ENCODE peak calls at places on chromosomes 12 and 14, in five cellular contexts. Q is cardiac fibroblast, V is ovary, L is GM13977, E is AG09319. J is an unnamed sample.

GRCh38 chr14:76350671-76351070 is 25.3 kb upstream of the ESRRB start:
- DNase-seq in V (no peak), L (no peak), E (no peak), Q (no peak), J (no peak)

GRCh38 chr14:74611672-74612345 is at the start of gene LTBP2:
- DNase-seq in Q (peak; percentile 71), V (peak; percentile 49), L (no peak), E (no peak), J (peak; percentile 50)

GRCh38 chr12:45681469-45681868 is 48.0 kb upstream of the ARID2 start:
- DNase-seq in V (no peak), E (no peak), L (no peak), Q (peak; percentile 24), J (no peak)

GRCh38 chr14:81471062-81471461 is 62.6 kb downstream of the SEL1L start:
- DNase-seq in L (no peak), V (no peak), Q (no peak), E (no peak), J (no peak)

GRCh38 chr12:119803391-119803791 is 73.7 kb downstream of the CIT start:
- DNase-seq in Q (peak; percentile 11), L (no peak), E (peak; percentile 42), V (no peak), J (peak; percentile 47)

GRCh38 chr12:111584959-111585358 is 14.2 kb downstream of the ATXN2 start:
- DNase-seq in L (no peak), V (no peak), Q (peak; percentile 29), E (no peak), J (no peak)

GRCh38 chr12:6469609-6470374 is 685 bp downstream of the VAMP1 start:
- DNase-seq in E (no peak), V (no peak), L (no peak), Q (no peak), J (no peak)

GRCh38 chr12:34597548-34598351 is 575.5 kb downstream of the ALG10 start:
- DNase-seq in E (no peak), L (peak; percentile 0), V (no peak), Q (no peak), J (no peak)

GRCh38 chr14:44803239-44803905 is 158.4 kb downstream of the KLHL28 start:
- DNase-seq in V (no peak), E (peak; percentile 10), Q (peak; percentile 81), L (peak; percentile 43), J (no peak)

GRCh38 chr12:27431185-27431584 is 15.4 kb upstream of the SMCO2 start:
- DNase-seq in L (no peak), V (no peak), Q (no peak), E (no peak), J (no peak)

GRCh38 chr12:112096667-112097066 is 11.9 kb downstream of the NAA25 start:
- DNase-seq in Q (peak; percentile 84), L (no peak), E (no peak), V (no peak), J (no peak)

GRCh38 chr12:28258998-28259397 is 68.7 kb downstream of the CCDC91 start:
- DNase-seq in V (no peak), E (no peak), Q (peak; percentile 34), L (no peak), J (no peak)

GRCh38 chr14:74572829-74573360 is 39.1 kb downstream of the LTBP2 start:
- DNase-seq in E (no peak), L (no peak), Q (no peak), V (peak; percentile 26), J (no peak)

GRCh38 chr12:40828593-40828990 is 136.4 kb downstream of the CNTN1 start:
- DNase-seq in V (no peak), Q (no peak), L (no peak), E (no peak), J (no peak)

GRCh38 chr12:11731455-11731854 is 82.0 kb downstream of the ETV6 start:
- DNase-seq in E (no peak), Q (peak; percentile 81), V (no peak), L (no peak), J (no peak)

GRCh38 chr14:75452900-75453816 is 25.3 kb downstream of the JDP2 start:
- DNase-seq in L (no peak), V (peak; percentile 90), Q (peak; percentile 77), E (peak; percentile 80), J (peak; percentile 74)

GRCh38 chr14:101761881-101762529 is 496 bp downstream of the PPP2R5C start:
- DNase-seq in V (peak; percentile 69), L (peak; percentile 71), Q (no peak), E (no peak), J (no peak)

GRCh38 chr12:108551556-108551955 is 9.4 kb downstream of the SART3 start:
- DNase-seq in Q (peak; percentile 45), L (no peak), E (peak; percentile 36), V (no peak), J (no peak)

GRCh38 chr12:20946732-20947131 is 136.2 kb downstream of the SLCO1B3 start:
- DNase-seq in L (peak; percentile 2), E (no peak), Q (peak; percentile 54), V (no peak), J (peak; percentile 49)

GRCh38 chr12:7176595-7176994 is 12.9 kb upstream of the PEX5 start:
- DNase-seq in L (no peak), E (no peak), Q (no peak), V (no peak), J (no peak)

GRCh38 chr14:103880986-103881926 is 33.9 kb upstream of the PPP1R13B start:
- DNase-seq in Q (no peak), E (no peak), L (no peak), V (peak; percentile 47), J (no peak)

GRCh38 chr14:70563869-70564268 is 29.1 kb upstream of the ADAM20 start:
- DNase-seq in V (no peak), L (no peak), E (no peak), Q (no peak), J (no peak)

GRCh38 chr12:102669056-102669455 is 188.7 kb upstream of the IGF1 start:
- DNase-seq in L (no peak), V (no peak), E (peak; percentile 74), Q (no peak), J (no peak)

GRCh38 chr14:39382463-39382862 is 49.8 kb downstream of the FBXO33 start:
- DNase-seq in E (no peak), L (no peak), V (no peak), Q (no peak), J (no peak)

GRCh38 chr14:22210906-22211305 is 378.1 kb downstream of the DAD1 start:
- DNase-seq in L (no peak), V (no peak), Q (no peak), E (no peak), J (no peak)

GRCh38 chr12:92002195-92002649 is 143.4 kb downstream of the BTG1 start:
- DNase-seq in V (no peak), Q (no peak), L (no peak), E (no peak), J (no peak)

GRCh38 chr12:72282721-72283120 is 10.6 kb downstream of the TRHDE start:
- DNase-seq in Q (peak; percentile 34), L (no peak), V (no peak), E (no peak), J (no peak)

GRCh38 chr14:99271951-99272668 is at the start of gene BCL11B:
- DNase-seq in E (peak; percentile 19), V (peak; percentile 35), L (peak; percentile 86), Q (peak; percentile 74), J (peak; percentile 73)

GRCh38 chr12:106769546-106769945 is 4.9 kb upstream of the RIC8B start:
- DNase-seq in E (no peak), L (no peak), Q (no peak), V (no peak), J (no peak)

GRCh38 chr12:23484238-23484637 is 465.2 kb downstream of the SOX5 start:
- DNase-seq in V (no peak), E (no peak), Q (no peak), L (no peak), J (no peak)

GRCh38 chr12:23488130-23488529 is 461.3 kb downstream of the SOX5 start:
- DNase-seq in Q (no peak), L (no peak), V (no peak), E (no peak), J (no peak)

DNA sequence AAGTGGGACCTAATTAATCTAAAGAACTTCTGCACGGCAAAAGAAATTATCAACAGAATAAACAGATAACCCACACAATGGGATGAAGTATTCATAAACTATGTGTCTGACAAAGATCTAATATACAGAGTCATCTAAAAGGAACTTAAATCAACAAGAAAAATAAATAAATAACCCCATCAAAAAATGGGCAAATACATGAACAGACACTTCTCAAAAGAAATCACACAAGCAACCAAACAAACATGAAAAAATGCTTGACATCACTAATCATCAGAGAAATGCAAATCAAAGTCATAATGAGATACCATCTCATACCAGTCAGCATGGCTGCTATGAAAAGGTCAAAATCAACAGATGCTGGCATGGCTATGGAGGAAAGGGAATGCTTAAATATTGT is 466.9 kb downstream of the SOX5 start:
- DNase-seq in L (no peak), Q (no peak), E (no peak), V (no peak), J (no peak)
- TF ChIP-seq CTCF in L (no peak), Q (no peak), E (no peak), V (no peak), J (no peak)

GRCh38 chr12:51591020-51591901 is at the start of gene SCN8A:
- DNase-seq in L (peak; percentile 61), Q (peak; percentile 22), E (peak; percentile 36), V (peak; percentile 56), J (peak; percentile 90)

GRCh38 chr12:51589557-51590176 is 1.4 kb upstream of the SCN8A start:
- DNase-seq in Q (no peak), E (no peak), V (no peak), L (no peak), J (no peak)

GRCh38 chr12:51589060-51589459 is 2.0 kb upstream of the SCN8A start:
- DNase-seq in E (no peak), V (no peak), L (no peak), Q (no peak), J (no peak)

GRCh38 chr12:51592034-51592705 is 1.1 kb downstream of the SCN8A start:
- DNase-seq in Q (peak; percentile 33), E (peak; percentile 46), V (no peak), L (no peak), J (peak; percentile 7)

GRCh38 chr12:51590347-51591019 is 550 bp upstream of the SCN8A start:
- DNase-seq in L (peak; percentile 89), Q (peak; percentile 42), E (peak; percentile 57), V (peak; percentile 60), J (peak; percentile 93)
- TF ChIP-seq CTCF in L (peak; percentile 85), Q (no peak), E (peak; percentile 41), V (peak; percentile 30), J (no peak)

GRCh38 chr12:131233737-131234474 is 280.2 kb downstream of the ADGRD1 start:
- DNase-seq in E (no peak), V (no peak), L (no peak), Q (no peak), J (no peak)

GRCh38 chr12:131226345-131227265 is 272.9 kb downstream of the ADGRD1 start:
- DNase-seq in E (no peak), L (no peak), V (no peak), Q (no peak), J (no peak)

GRCh38 chr12:131230340-131231099 is 276.8 kb downstream of the ADGRD1 start:
- DNase-seq in V (no peak), E (no peak), Q (no peak), L (no peak), J (no peak)

GRCh38 chr12:131231194-131231980 is 277.7 kb downstream of the ADGRD1 start:
- DNase-seq in V (no peak), Q (no peak), L (no peak), E (no peak), J (no peak)

GRCh38 chr12:131229426-131230339 is 276.0 kb downstream of the ADGRD1 start:
- DNase-seq in L (no peak), E (no peak), Q (no peak), V (no peak), J (no peak)
- TF ChIP-seq CTCF in L (no peak), E (no peak), Q (no peak), V (no peak), J (no peak)

GRCh38 chr12:10365716-10366433 is 24.0 kb downstream of the KLRK1 start:
- DNase-seq in V (no peak), L (no peak), Q (peak; percentile 51), E (no peak), J (no peak)
- TF ChIP-seq CTCF in V (no peak), L (no peak), Q (peak; percentile 40), E (no peak), J (no peak)

J was measured in nephron progenitor cell.